ENCODE peak calls at places on chromosomes 16 and 17, in eight cellular contexts. Z is activated CD8-positive, alpha-beta T cell treated with anti-CD3 and anti-CD28 coated beads for 36 hours; H is Calu3; A is progenitor cell of endocrine pancreas; M is AG04450; C is GM20000; O is keratinocyte; T is H9. Q is an unnamed sample.

GRCh38 chr16:11602321-11602720 is 15.6 kb upstream of the LITAF start:
- DNase-seq in Z (no peak), H (no peak), A (no peak), M (no peak), C (no peak), O (no peak), T (no peak), Q (no peak)

GRCh38 chr17:40538019-40538935 is 27.0 kb downstream of the CCR7 start:
- DNase-seq in Z (no peak), H (no peak), A (no peak), M (no peak), C (no peak), O (no peak), T (no peak), Q (no peak)

GRCh38 chr16:8110572-8111514 is 479.5 kb downstream of the TMEM114 start:
- DNase-seq in Z (no peak), H (no peak), A (no peak), M (no peak), C (no peak), O (no peak), T (no peak), Q (no peak)

GRCh38 chr17:42072323-42073187 is 22.2 kb upstream of the C17orf113 start:
- DNase-seq in Z (peak), H (peak), A (peak), M (no peak), C (no peak), O (no peak), T (no peak), Q (peak)

GRCh38 chr17:40290629-40291296 is 3.1 kb downstream of the CDC6 start:
- DNase-seq in Z (peak), H (peak), A (no peak), M (peak), C (peak), O (peak), T (no peak), Q (peak)

GRCh38 chr17:52470553-52470952 is 312.0 kb upstream of the CA10 start:
- DNase-seq in Z (no peak), H (no peak), A (no peak), M (no peak), C (no peak), O (no peak), T (no peak), Q (no peak)

GRCh38 chr17:18382441-18383078 is 5.0 kb downstream of the EVPLL start:
- DNase-seq in Z (no peak), H (no peak), A (no peak), M (no peak), C (no peak), O (no peak), T (peak), Q (no peak)

GRCh38 chr16:89805136-89805905 is 11.1 kb downstream of the FANCA start:
- DNase-seq in Z (no peak), H (no peak), A (no peak), M (peak), C (no peak), O (no peak), T (no peak), Q (no peak)

GRCh38 chr16:16083421-16084156 is 134.2 kb downstream of the ABCC1 start:
- DNase-seq in Z (peak), H (peak), A (no peak), M (no peak), C (no peak), O (no peak), T (no peak), Q (no peak)

GRCh38 chr16:23836404-23837291 is 865 bp downstream of the PRKCB start:
- DNase-seq in Z (peak), H (no peak), A (no peak), M (no peak), C (peak), O (no peak), T (peak), Q (peak)

GRCh38 chr16:87076950-87077749 is 240.0 kb downstream of the C16orf95 start:
- DNase-seq in Z (peak), H (peak), A (peak), M (peak), C (peak), O (peak), T (peak), Q (peak)
- TF ChIP-seq CTCF in Z (peak), H (peak), A (peak), M (peak), C (peak), O (peak), T (peak), Q (peak)

DNA sequence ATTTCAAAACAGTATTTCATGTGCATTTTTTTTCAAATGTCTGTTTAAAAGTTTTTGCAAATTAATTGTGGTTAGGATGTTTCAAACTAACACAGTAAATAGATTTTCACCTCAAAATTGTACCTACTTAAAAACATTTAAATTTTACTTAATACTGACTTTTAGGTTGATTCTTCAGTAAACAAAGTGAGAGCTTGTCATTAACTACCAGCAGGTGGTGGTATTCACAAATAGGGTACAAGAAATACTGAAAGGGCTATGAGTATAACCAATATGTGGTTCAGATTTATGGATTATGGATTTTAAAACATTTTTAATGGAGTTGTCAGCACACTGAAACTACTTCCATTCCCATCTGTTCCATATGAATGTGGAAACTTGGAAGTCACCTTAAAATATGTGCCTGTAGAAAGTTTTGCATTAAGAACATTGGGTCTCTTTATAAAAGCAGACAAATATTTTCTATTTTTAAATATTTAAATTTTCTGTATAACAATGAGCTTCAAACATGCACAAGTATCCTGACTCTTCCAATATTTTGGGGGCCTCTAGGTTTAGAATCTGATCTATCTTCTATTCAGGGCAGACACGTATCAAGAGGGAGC is 155.5 kb downstream of the SNX11 start:
- DNase-seq in Z (no peak), H (no peak), A (no peak), M (no peak), C (peak), O (no peak), T (no peak), Q (no peak)
- TF ChIP-seq CTCF in Z (peak), H (peak), A (peak), M (peak), C (peak), O (peak), T (peak), Q (peak)

GRCh38 chr17:4733073-4733531 is 1.9 kb downstream of the MED11 start:
- DNase-seq in Z (no peak), H (no peak), A (no peak), M (no peak), C (peak), O (no peak), T (no peak), Q (no peak)
- TF ChIP-seq CTCF in Z (no peak), H (no peak), A (peak), M (no peak), C (peak), O (peak), T (peak), Q (peak)

DNA sequence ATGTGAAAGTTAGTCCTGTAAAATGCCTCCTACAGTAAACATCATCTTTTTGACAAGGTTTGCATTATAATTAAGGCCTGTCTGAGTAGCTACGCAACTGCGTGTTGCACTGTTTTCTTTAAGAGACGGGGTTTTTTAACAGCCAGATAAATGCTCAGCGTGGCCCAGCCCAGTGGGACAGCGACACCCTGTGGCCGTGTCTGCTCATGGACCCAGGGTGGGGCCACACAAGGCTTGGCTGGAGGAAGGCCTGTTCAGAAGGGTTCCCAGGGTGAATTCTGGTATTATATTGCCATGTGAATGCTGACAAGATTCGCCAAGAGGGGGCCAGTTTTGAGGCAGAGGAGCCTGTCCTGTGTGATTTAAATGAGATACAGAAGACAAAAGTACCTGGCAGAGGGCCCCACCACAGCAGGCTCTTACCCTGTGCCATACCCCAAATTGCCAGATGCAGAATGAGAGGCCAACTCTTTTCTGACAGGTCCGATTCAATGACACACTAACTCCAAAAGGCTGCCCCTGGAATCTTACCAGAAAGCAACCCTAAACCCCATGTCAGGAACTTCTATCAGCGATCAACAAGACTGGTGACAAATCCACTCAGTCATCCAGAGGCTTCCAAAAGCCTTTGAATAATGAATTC is 65.9 kb upstream of the IRX6 start:
- DNase-seq in Z (peak), H (peak), A (peak), M (no peak), C (peak), O (no peak), T (peak), Q (peak)
- TF ChIP-seq CTCF in Z (peak), H (peak), A (peak), M (peak), C (peak), O (peak), T (peak), Q (peak)

GRCh38 chr16:84927621-84928591 is 83.4 kb downstream of the ZDHHC7 start:
- DNase-seq in Z (no peak), H (no peak), A (no peak), M (no peak), C (no peak), O (no peak), T (no peak), Q (no peak)

GRCh38 chr16:84926462-84926861 is 84.9 kb downstream of the ZDHHC7 start:
- DNase-seq in Z (no peak), H (no peak), A (no peak), M (no peak), C (no peak), O (no peak), T (no peak), Q (no peak)

GRCh38 chr16:84924339-84925091 is 86.8 kb downstream of the ZDHHC7 start:
- DNase-seq in Z (no peak), H (no peak), A (no peak), M (no peak), C (no peak), O (no peak), T (no peak), Q (no peak)

GRCh38 chr16:84925092-84925772 is 86.1 kb downstream of the ZDHHC7 start:
- DNase-seq in Z (peak), H (peak), A (no peak), M (no peak), C (peak), O (no peak), T (peak), Q (peak)

GRCh38 chr16:84925773-84926372 is 85.5 kb downstream of the ZDHHC7 start:
- DNase-seq in Z (no peak), H (no peak), A (no peak), M (no peak), C (no peak), O (no peak), T (no peak), Q (no peak)
- TF ChIP-seq CTCF in Z (no peak), H (no peak), A (no peak), M (no peak), C (no peak), O (no peak), T (no peak), Q (no peak)

GRCh38 chr16:51971184-51971583 is 575.8 kb downstream of the TOX3 start:
- DNase-seq in Z (no peak), H (peak), A (no peak), M (no peak), C (no peak), O (no peak), T (peak), Q (peak)
- TF ChIP-seq CTCF in Z (no peak), H (peak), A (peak), M (peak), C (no peak), O (peak), T (peak), Q (peak)

GRCh38 chr16:12942861-12943260 is 41.5 kb downstream of the SHISA9 start:
- DNase-seq in Z (no peak), H (no peak), A (no peak), M (no peak), C (no peak), O (no peak), T (no peak), Q (no peak)
- TF ChIP-seq CTCF in Z (no peak), H (no peak), A (no peak), M (no peak), C (no peak), O (no peak), T (no peak), Q (no peak)

GRCh38 chr17:51064061-51064735 is 56.5 kb downstream of the SPAG9 start:
- DNase-seq in Z (no peak), H (no peak), A (no peak), M (no peak), C (no peak), O (no peak), T (no peak), Q (no peak)
- TF ChIP-seq CTCF in Z (no peak), H (no peak), A (no peak), M (no peak), C (no peak), O (no peak), T (no peak), Q (no peak)

Q was measured in endothelial cell.